ENCODE peak calls at places on chromosomes 2 and 18, in nine cellular contexts. Q is NCI-H345; H is kidney tubule cell; L is AG04450; O is CD8-positive, alpha-beta memory T cell; T is HFFc6; K is effector CD4-positive, alpha-beta T cell; W is bronchial epithelial cell; A is SHP77. G is an unnamed sample.

GRCh38 chr2:238285653-238286082 is 2.7 kb downstream of the PER2 start:
- DNase-seq in Q (no peak), H (peak; percentile 97), L (peak; percentile 85), O (no peak), T (peak; percentile 98), K (no peak), W (peak; percentile 97), A (peak; percentile 87), G (peak; percentile 99)

GRCh38 chr2:146642066-146642465 is 1202.8 kb upstream of the ACVR2A start:
- DNase-seq in Q (peak; percentile 41), H (no peak), L (no peak), O (no peak), T (no peak), K (no peak), W (peak; percentile 39), A (no peak), G (peak; percentile 73)

GRCh38 chr2:7574385-7574784 is 657.2 kb downstream of the RNF144A start:
- DNase-seq in Q (no peak), H (no peak), L (no peak), O (no peak), T (no peak), K (no peak), W (no peak), A (no peak), G (no peak)

GRCh38 chr2:37869756-37870155 is 55.3 kb upstream of the RMDN2 start:
- DNase-seq in Q (no peak), H (peak; percentile 95), L (no peak), O (no peak), T (peak; percentile 52), K (no peak), W (peak; percentile 73), A (no peak), G (no peak)

GRCh38 chr2:121293450-121294325 is 8.7 kb upstream of the TFCP2L1 start:
- DNase-seq in Q (peak; percentile 89), H (no peak), L (no peak), O (no peak), T (no peak), K (no peak), W (no peak), A (no peak), G (peak; percentile 26)

GRCh38 chr2:161017780-161018440 is 142.3 kb upstream of the TANK start:
- DNase-seq in Q (no peak), H (no peak), L (no peak), O (no peak), T (no peak), K (no peak), W (no peak), A (no peak), G (no peak)

GRCh38 chr2:68716948-68717661 is 17.5 kb upstream of the ARHGAP25 start:
- DNase-seq in Q (no peak), H (no peak), L (no peak), O (no peak), T (no peak), K (no peak), W (no peak), A (no peak), G (no peak)

GRCh38 chr2:214126135-214126534 is 284.7 kb upstream of the VWC2L start:
- DNase-seq in Q (no peak), H (peak; percentile 48), L (no peak), O (no peak), T (peak; percentile 35), K (no peak), W (peak; percentile 59), A (no peak), G (no peak)

GRCh38 chr18:74412106-74412880 is 44.8 kb downstream of the DIPK1C start:
- DNase-seq in Q (peak; percentile 59), H (no peak), L (no peak), O (no peak), T (no peak), K (no peak), W (no peak), A (no peak), G (no peak)

GRCh38 chr2:12791906-12792305 is 75.2 kb downstream of the TRIB2 start:
- DNase-seq in Q (no peak), H (no peak), L (no peak), O (no peak), T (no peak), K (no peak), W (no peak), A (no peak), G (no peak)

GRCh38 chr2:208984376-208985100 is 439.3 kb upstream of the MAP2 start:
- DNase-seq in Q (no peak), H (peak; percentile 47), L (no peak), O (no peak), T (no peak), K (no peak), W (peak; percentile 68), A (no peak), G (no peak)

GRCh38 chr2:142791335-142791734 is 86.1 kb upstream of the KYNU start:
- DNase-seq in Q (no peak), H (no peak), L (no peak), O (no peak), T (no peak), K (no peak), W (no peak), A (no peak), G (no peak)

GRCh38 chr2:127080941-127081769 is 25.8 kb downstream of the BIN1 start:
- DNase-seq in Q (no peak), H (peak; percentile 87), L (no peak), O (peak; percentile 31), T (no peak), K (peak; percentile 22), W (no peak), A (no peak), G (peak; percentile 16)

GRCh38 chr2:26279886-26280285 is 35.1 kb downstream of the HADHB start:
- DNase-seq in Q (no peak), H (no peak), L (no peak), O (no peak), T (no peak), K (no peak), W (no peak), A (no peak), G (no peak)

GRCh38 chr2:209459359-209459758 is 35.5 kb downstream of the MAP2 start:
- DNase-seq in Q (no peak), H (no peak), L (no peak), O (no peak), T (no peak), K (no peak), W (no peak), A (no peak), G (no peak)

GRCh38 chr2:38375711-38376345 is 1.2 kb downstream of the ATL2 start:
- DNase-seq in Q (no peak), H (peak; percentile 49), L (no peak), O (peak; percentile 28), T (no peak), K (no peak), W (peak; percentile 37), A (no peak), G (no peak)

GRCh38 chr2:9556121-9556869 is 665 bp upstream of the ADAM17 start:
- DNase-seq in Q (no peak), H (no peak), L (no peak), O (no peak), T (no peak), K (peak; percentile 4), W (peak; percentile 25), A (peak; percentile 77), G (peak; percentile 85)

GRCh38 chr2:181586569-181587076 is 70.3 kb downstream of the CERKL start:
- DNase-seq in Q (peak; percentile 76), H (peak; percentile 95), L (no peak), O (no peak), T (no peak), K (no peak), W (peak; percentile 76), A (no peak), G (peak; percentile 98)

GRCh38 chr2:241618296-241618805 is 18.6 kb downstream of the THAP4 start:
- DNase-seq in Q (no peak), H (no peak), L (no peak), O (no peak), T (no peak), K (no peak), W (no peak), A (no peak), G (no peak)

GRCh38 chr2:166240387-166241313 is 112.8 kb upstream of the SCN1A start:
- DNase-seq in Q (no peak), H (peak; percentile 58), L (no peak), O (no peak), T (peak; percentile 41), K (no peak), W (peak; percentile 69), A (no peak), G (peak; percentile 15)

GRCh38 chr18:33817096-33817495 is 239.1 kb downstream of the ASXL3 start:
- DNase-seq in Q (no peak), H (peak; percentile 97), L (no peak), O (no peak), T (no peak), K (no peak), W (peak; percentile 73), A (no peak), G (peak; percentile 49)

GRCh38 chr2:10568721-10569432 is 120.8 kb upstream of the ODC1 start:
- DNase-seq in Q (no peak), H (no peak), L (no peak), O (no peak), T (no peak), K (no peak), W (no peak), A (no peak), G (no peak)

GRCh38 chr2:66693007-66693965 is 258.4 kb downstream of the MEIS1 start:
- DNase-seq in Q (no peak), H (no peak), L (no peak), O (no peak), T (no peak), K (no peak), W (no peak), A (no peak), G (no peak)

GRCh38 chr18:59802031-59802430 is 97.8 kb upstream of the PMAIP1 start:
- DNase-seq in Q (no peak), H (no peak), L (no peak), O (no peak), T (no peak), K (no peak), W (no peak), A (no peak), G (no peak)

GRCh38 chr2:11022874-11023273 is 111.1 kb downstream of the KCNF1 start:
- DNase-seq in Q (no peak), H (peak; percentile 56), L (no peak), O (no peak), T (no peak), K (no peak), W (no peak), A (no peak), G (peak; percentile 60)

GRCh38 chr2:203786912-203787311 is 80.5 kb downstream of the CD28 start:
- DNase-seq in Q (peak; percentile 68), H (no peak), L (no peak), O (no peak), T (no peak), K (no peak), W (no peak), A (peak; percentile 55), G (peak; percentile 78)